ENCODE peak calls at places on chromosome 16, in four cellular contexts. D is GM20000, L is NCI-H1092, G is esophagus muscularis mucosa. J is an unnamed sample.

GRCh38 chr16:10867199-10867598 is 9.8 kb upstream of the CIITA start:
- DNase-seq in G (no peak), D (no peak), L (no peak), J (no peak)

GRCh38 chr16:4523686-4524085 is 14.9 kb downstream of the CDIP1 start:
- DNase-seq in L (no peak), G (no peak), D (no peak), J (no peak)

GRCh38 chr16:79297805-79298204 is 302.7 kb downstream of the MAF start:
- DNase-seq in L (no peak), D (no peak), G (no peak), J (no peak)

GRCh38 chr16:56424791-56425438 is 430 bp downstream of the AMFR start:
- DNase-seq in L (peak; percentile 9), D (no peak), G (no peak), J (no peak)

GRCh38 chr16:935684-936083 is 35.1 kb downstream of the LMF1 start:
- DNase-seq in L (no peak), D (no peak), G (no peak), J (no peak)

GRCh38 chr16:86065711-86066110 is 166.7 kb downstream of the IRF8 start:
- DNase-seq in G (no peak), L (no peak), D (no peak), J (no peak)

GRCh38 chr16:53768593-53768992 is 64.6 kb downstream of the FTO start:
- DNase-seq in G (no peak), L (no peak), D (no peak), J (peak; percentile 87)

GRCh38 chr16:75044800-75045361 is 46.1 kb downstream of the ZNRF1 start:
- DNase-seq in D (no peak), L (no peak), G (no peak), J (peak; percentile 17)

GRCh38 chr16:68798398-68798797 is 44.9 kb upstream of the TANGO6 start:
- DNase-seq in G (no peak), D (no peak), L (no peak), J (no peak)

GRCh38 chr16:75304521-75305363 is 53.3 kb upstream of the BCAR1 start:
- DNase-seq in D (no peak), L (no peak), G (no peak), J (peak; percentile 55)

GRCh38 chr16:24805484-24805883 is 40.3 kb upstream of the SLC5A11 start:
- DNase-seq in L (no peak), D (no peak), G (no peak), J (no peak)

GRCh38 chr16:81889896-81890634 is 111.0 kb downstream of the PLCG2 start:
- DNase-seq in G (no peak), L (peak; percentile 39), D (peak; percentile 69), J (peak; percentile 26)

GRCh38 chr16:391885-392335 is 5.1 kb upstream of the NME4 start:
- DNase-seq in D (peak; percentile 67), G (no peak), L (peak; percentile 31), J (peak; percentile 70)